ENCODE peak calls at places on chromosome 1, in nine cellular contexts. One of them, this sample, is unnamed.

GRCh38 chr1:21100496-21100895 is 76.2 kb downstream of the EIF4G3 start:
- DNase-seq in RWPE1: no peak
- DNase-seq in fibroblast of pulmonary artery: peak; percentile 84
- DNase-seq in kidney epithelial cell: no peak
- DNase-seq in left ventricle myocardium inferior: no peak
- DNase-seq in dorsolateral prefrontal cortex: no peak
- DNase-seq in mammary epithelial cell: no peak
- DNase-seq in choroid plexus epithelial cell: peak; percentile 63
- DNase-seq in upper lobe of right lung: no peak
- DNase-seq in this sample: no peak

GRCh38 chr1:6658359-6658758 is 33.7 kb downstream of the THAP3 start:
- DNase-seq in RWPE1: no peak
- DNase-seq in fibroblast of pulmonary artery: no peak
- DNase-seq in kidney epithelial cell: no peak
- DNase-seq in left ventricle myocardium inferior: no peak
- DNase-seq in dorsolateral prefrontal cortex: no peak
- DNase-seq in mammary epithelial cell: no peak
- DNase-seq in choroid plexus epithelial cell: no peak
- DNase-seq in upper lobe of right lung: no peak
- DNase-seq in this sample: no peak

GRCh38 chr1:143661418-143662120 is 310.2 kb downstream of the FAM72C start:
- DNase-seq in RWPE1: no peak
- DNase-seq in fibroblast of pulmonary artery: no peak
- DNase-seq in kidney epithelial cell: no peak
- DNase-seq in left ventricle myocardium inferior: no peak
- DNase-seq in dorsolateral prefrontal cortex: no peak
- DNase-seq in mammary epithelial cell: no peak
- DNase-seq in choroid plexus epithelial cell: no peak
- DNase-seq in upper lobe of right lung: no peak
- DNase-seq in this sample: no peak

GRCh38 chr1:6872573-6873261 is 87.5 kb downstream of the CAMTA1 start:
- DNase-seq in RWPE1: no peak
- DNase-seq in fibroblast of pulmonary artery: peak; percentile 13
- DNase-seq in kidney epithelial cell: no peak
- DNase-seq in left ventricle myocardium inferior: no peak
- DNase-seq in dorsolateral prefrontal cortex: no peak
- DNase-seq in mammary epithelial cell: no peak
- DNase-seq in choroid plexus epithelial cell: peak; percentile 62
- DNase-seq in upper lobe of right lung: no peak
- DNase-seq in this sample: no peak

GRCh38 chr1:203120325-203121138 is 7.0 kb upstream of the ADORA1 start:
- DNase-seq in RWPE1: no peak
- DNase-seq in fibroblast of pulmonary artery: no peak
- DNase-seq in kidney epithelial cell: no peak
- DNase-seq in left ventricle myocardium inferior: no peak
- DNase-seq in dorsolateral prefrontal cortex: peak; percentile 22
- DNase-seq in mammary epithelial cell: no peak
- DNase-seq in choroid plexus epithelial cell: no peak
- DNase-seq in upper lobe of right lung: no peak
- DNase-seq in this sample: no peak

GRCh38 chr1:245971711-245972085 is 535.4 kb downstream of the SMYD3 start:
- DNase-seq in RWPE1: no peak
- DNase-seq in fibroblast of pulmonary artery: no peak
- DNase-seq in kidney epithelial cell: no peak
- DNase-seq in left ventricle myocardium inferior: no peak
- DNase-seq in dorsolateral prefrontal cortex: no peak
- DNase-seq in mammary epithelial cell: peak; percentile 11
- DNase-seq in choroid plexus epithelial cell: no peak
- DNase-seq in upper lobe of right lung: no peak
- DNase-seq in this sample: no peak

GRCh38 chr1:164602480-164603093 is 43.6 kb downstream of the PBX1 start:
- DNase-seq in RWPE1: no peak
- DNase-seq in fibroblast of pulmonary artery: peak; percentile 44
- DNase-seq in kidney epithelial cell: no peak
- DNase-seq in left ventricle myocardium inferior: peak; percentile 64
- DNase-seq in dorsolateral prefrontal cortex: no peak
- DNase-seq in mammary epithelial cell: no peak
- DNase-seq in choroid plexus epithelial cell: peak; percentile 71
- DNase-seq in upper lobe of right lung: peak; percentile 74
- DNase-seq in this sample: no peak

GRCh38 chr1:234730542-234731370 is 120.8 kb upstream of the IRF2BP2 start:
- DNase-seq in RWPE1: no peak
- DNase-seq in fibroblast of pulmonary artery: no peak
- DNase-seq in kidney epithelial cell: no peak
- DNase-seq in left ventricle myocardium inferior: no peak
- DNase-seq in dorsolateral prefrontal cortex: no peak
- DNase-seq in mammary epithelial cell: no peak
- DNase-seq in choroid plexus epithelial cell: no peak
- DNase-seq in upper lobe of right lung: no peak
- DNase-seq in this sample: peak; percentile 56

GRCh38 chr1:94225845-94226244 is 11.5 kb downstream of the ARHGAP29 start:
- DNase-seq in RWPE1: no peak
- DNase-seq in fibroblast of pulmonary artery: no peak
- DNase-seq in kidney epithelial cell: no peak
- DNase-seq in left ventricle myocardium inferior: no peak
- DNase-seq in dorsolateral prefrontal cortex: no peak
- DNase-seq in mammary epithelial cell: no peak
- DNase-seq in choroid plexus epithelial cell: no peak
- DNase-seq in upper lobe of right lung: no peak
- DNase-seq in this sample: no peak

GRCh38 chr1:76156987-76157386 is 82.4 kb downstream of the ST6GALNAC3 start:
- DNase-seq in RWPE1: no peak
- DNase-seq in fibroblast of pulmonary artery: no peak
- DNase-seq in kidney epithelial cell: no peak
- DNase-seq in left ventricle myocardium inferior: no peak
- DNase-seq in dorsolateral prefrontal cortex: no peak
- DNase-seq in mammary epithelial cell: no peak
- DNase-seq in choroid plexus epithelial cell: no peak
- DNase-seq in upper lobe of right lung: no peak
- DNase-seq in this sample: no peak

DNA sequence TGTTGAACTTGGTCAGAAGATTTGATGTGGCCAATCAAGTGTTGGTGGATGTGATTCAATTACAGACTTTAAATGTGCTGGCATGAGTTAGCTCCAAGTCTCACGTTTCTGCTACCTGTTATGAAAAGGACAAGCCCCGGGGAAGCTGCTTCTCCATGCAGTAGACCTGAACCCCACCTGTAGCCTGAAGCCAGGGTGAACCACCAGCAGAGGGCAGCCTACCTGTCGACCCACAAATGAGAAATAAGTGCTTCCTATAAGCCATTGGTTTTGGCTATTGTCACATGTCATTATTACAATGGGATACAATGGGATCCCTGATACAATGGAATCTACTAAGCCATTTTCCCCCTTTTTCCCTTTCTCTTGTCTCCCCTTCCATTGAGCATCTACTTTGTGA is 230.2 kb downstream of the PRDM2 start:
- DNase-seq in RWPE1: no peak
- DNase-seq in fibroblast of pulmonary artery: peak; percentile 8
- DNase-seq in kidney epithelial cell: no peak
- DNase-seq in left ventricle myocardium inferior: no peak
- DNase-seq in dorsolateral prefrontal cortex: no peak
- DNase-seq in mammary epithelial cell: no peak
- DNase-seq in choroid plexus epithelial cell: peak; percentile 10
- DNase-seq in upper lobe of right lung: no peak
- DNase-seq in this sample: peak; percentile 41
- TF ChIP-seq CTCF in RWPE1: no peak
- TF ChIP-seq CTCF in fibroblast of pulmonary artery: peak; percentile 32
- TF ChIP-seq CTCF in kidney epithelial cell: peak; percentile 11
- TF ChIP-seq CTCF in left ventricle myocardium inferior: no peak
- TF ChIP-seq CTCF in dorsolateral prefrontal cortex: no peak
- TF ChIP-seq CTCF in mammary epithelial cell: peak; percentile 7
- TF ChIP-seq CTCF in choroid plexus epithelial cell: peak; percentile 35
- TF ChIP-seq CTCF in upper lobe of right lung: peak; percentile 23
- TF ChIP-seq CTCF in this sample: peak; percentile 52

GRCh38 chr1:160806109-160806665 is 10.2 kb downstream of the LY9 start:
- DNase-seq in RWPE1: no peak
- DNase-seq in fibroblast of pulmonary artery: no peak
- DNase-seq in kidney epithelial cell: no peak
- DNase-seq in left ventricle myocardium inferior: no peak
- DNase-seq in dorsolateral prefrontal cortex: no peak
- DNase-seq in mammary epithelial cell: no peak
- DNase-seq in choroid plexus epithelial cell: no peak
- DNase-seq in upper lobe of right lung: no peak
- DNase-seq in this sample: no peak
- TF ChIP-seq CTCF in RWPE1: no peak
- TF ChIP-seq CTCF in fibroblast of pulmonary artery: no peak
- TF ChIP-seq CTCF in kidney epithelial cell: no peak
- TF ChIP-seq CTCF in left ventricle myocardium inferior: no peak
- TF ChIP-seq CTCF in dorsolateral prefrontal cortex: no peak
- TF ChIP-seq CTCF in mammary epithelial cell: no peak
- TF ChIP-seq CTCF in choroid plexus epithelial cell: no peak
- TF ChIP-seq CTCF in upper lobe of right lung: no peak
- TF ChIP-seq CTCF in this sample: no peak

DNA sequence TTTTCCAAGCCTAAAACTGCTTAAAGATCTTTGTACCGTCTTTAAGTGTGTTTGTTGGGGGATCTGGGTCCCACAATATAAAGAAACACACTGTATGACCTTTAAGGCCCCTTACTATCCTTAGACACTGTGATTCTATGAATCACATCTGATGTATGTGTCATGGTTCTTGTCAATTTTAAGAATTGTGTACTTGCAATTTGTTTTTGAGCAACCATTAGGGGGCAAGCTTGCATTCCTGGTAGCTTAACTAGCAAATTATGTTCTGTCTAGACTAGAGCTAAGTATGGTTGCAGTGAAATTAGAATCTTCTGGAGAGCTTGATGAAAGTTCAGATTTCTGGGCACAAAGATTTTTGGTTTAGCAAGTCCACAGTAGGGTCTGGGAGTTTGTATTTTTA is 219.5 kb downstream of the TPR start:
- DNase-seq in RWPE1: peak; percentile 57
- DNase-seq in fibroblast of pulmonary artery: peak; percentile 77
- DNase-seq in kidney epithelial cell: peak; percentile 48
- DNase-seq in left ventricle myocardium inferior: no peak
- DNase-seq in dorsolateral prefrontal cortex: no peak
- DNase-seq in mammary epithelial cell: peak; percentile 71
- DNase-seq in choroid plexus epithelial cell: peak; percentile 85
- DNase-seq in upper lobe of right lung: no peak
- DNase-seq in this sample: peak; percentile 14
- TF ChIP-seq CTCF in RWPE1: peak; percentile 64
- TF ChIP-seq CTCF in fibroblast of pulmonary artery: peak; percentile 73
- TF ChIP-seq CTCF in kidney epithelial cell: peak; percentile 67
- TF ChIP-seq CTCF in left ventricle myocardium inferior: peak; percentile 55
- TF ChIP-seq CTCF in dorsolateral prefrontal cortex: peak; percentile 37
- TF ChIP-seq CTCF in mammary epithelial cell: peak; percentile 79
- TF ChIP-seq CTCF in choroid plexus epithelial cell: peak; percentile 74
- TF ChIP-seq CTCF in upper lobe of right lung: peak; percentile 46
- TF ChIP-seq CTCF in this sample: peak; percentile 41

DNA sequence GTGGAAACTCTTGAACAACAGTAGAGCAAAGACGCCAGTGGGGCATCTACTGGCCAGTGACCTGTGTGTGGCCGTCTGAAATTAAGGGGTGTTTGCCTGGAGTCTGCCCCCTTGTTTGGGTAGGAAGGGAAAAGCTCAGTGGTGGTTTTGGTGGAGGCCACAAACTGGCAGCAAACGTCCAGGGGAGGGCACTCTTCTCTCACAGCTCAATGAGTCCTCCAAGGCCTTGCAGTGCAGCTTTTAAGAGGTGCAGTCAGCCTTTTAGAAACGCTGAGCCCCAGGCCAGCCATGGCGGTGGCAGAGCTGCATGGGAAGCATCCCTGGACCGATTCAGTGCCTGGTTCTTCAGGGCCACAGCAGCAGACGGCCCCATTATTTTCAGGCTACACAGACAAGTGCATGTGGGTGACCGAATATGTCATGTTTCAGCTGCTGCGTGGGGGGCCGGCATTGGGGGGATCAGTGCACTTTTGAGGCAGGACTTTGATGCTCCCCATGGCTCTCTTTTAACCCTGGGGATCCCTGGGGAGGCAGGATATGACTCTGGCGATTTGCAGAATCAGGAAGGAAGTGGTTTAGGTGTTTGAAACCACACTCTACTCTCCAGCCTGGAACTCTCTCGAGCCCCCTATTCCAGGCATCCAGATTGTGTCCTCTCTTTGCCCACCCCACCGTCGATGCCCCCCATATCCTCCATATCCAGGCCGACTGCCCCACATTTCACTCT is 414.0 kb downstream of the PRDM2 start:
- DNase-seq in RWPE1: peak; percentile 46
- DNase-seq in fibroblast of pulmonary artery: peak; percentile 16
- DNase-seq in kidney epithelial cell: no peak
- DNase-seq in left ventricle myocardium inferior: peak; percentile 34
- DNase-seq in dorsolateral prefrontal cortex: peak; percentile 83
- DNase-seq in mammary epithelial cell: peak; percentile 52
- DNase-seq in choroid plexus epithelial cell: peak; percentile 51
- DNase-seq in upper lobe of right lung: peak; percentile 68
- DNase-seq in this sample: peak; percentile 29
- TF ChIP-seq CTCF in RWPE1: no peak
- TF ChIP-seq CTCF in fibroblast of pulmonary artery: peak; percentile 15
- TF ChIP-seq CTCF in kidney epithelial cell: peak; percentile 57
- TF ChIP-seq CTCF in left ventricle myocardium inferior: peak; percentile 70
- TF ChIP-seq CTCF in dorsolateral prefrontal cortex: peak; percentile 69
- TF ChIP-seq CTCF in mammary epithelial cell: peak; percentile 63
- TF ChIP-seq CTCF in choroid plexus epithelial cell: peak; percentile 66
- TF ChIP-seq CTCF in upper lobe of right lung: peak; percentile 63
- TF ChIP-seq CTCF in this sample: no peak

DNA sequence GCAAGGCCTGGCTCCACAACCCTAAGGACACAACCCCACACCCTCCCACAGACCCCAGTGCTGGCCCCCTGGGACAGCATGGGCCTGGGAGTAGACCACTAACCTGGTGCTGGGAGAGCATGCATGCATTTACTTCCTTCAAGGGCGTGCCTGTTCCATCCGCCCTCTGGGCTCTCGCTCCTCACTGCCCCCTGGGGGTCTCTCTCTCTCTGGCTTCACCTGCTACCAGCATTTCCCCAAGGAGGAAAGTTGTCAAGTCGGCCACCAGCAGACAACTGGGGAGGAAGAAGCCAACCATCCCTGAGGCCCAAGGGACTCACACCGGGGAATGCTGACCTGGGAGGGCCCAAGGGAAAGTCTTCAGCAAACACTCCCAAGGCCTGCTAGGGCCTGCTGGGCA is 6.5 kb downstream of the LRP8 start:
- DNase-seq in RWPE1: no peak
- DNase-seq in fibroblast of pulmonary artery: no peak
- DNase-seq in kidney epithelial cell: no peak
- DNase-seq in left ventricle myocardium inferior: no peak
- DNase-seq in dorsolateral prefrontal cortex: no peak
- DNase-seq in mammary epithelial cell: no peak
- DNase-seq in choroid plexus epithelial cell: no peak
- DNase-seq in upper lobe of right lung: peak; percentile 39
- DNase-seq in this sample: no peak
- TF ChIP-seq CTCF in RWPE1: no peak
- TF ChIP-seq CTCF in fibroblast of pulmonary artery: peak; percentile 15
- TF ChIP-seq CTCF in kidney epithelial cell: peak; percentile 39
- TF ChIP-seq CTCF in left ventricle myocardium inferior: no peak
- TF ChIP-seq CTCF in dorsolateral prefrontal cortex: no peak
- TF ChIP-seq CTCF in mammary epithelial cell: no peak
- TF ChIP-seq CTCF in choroid plexus epithelial cell: peak; percentile 40
- TF ChIP-seq CTCF in upper lobe of right lung: no peak
- TF ChIP-seq CTCF in this sample: no peak

GRCh38 chr1:16196874-16197273 is 15.6 kb downstream of the ARHGEF19 start:
- DNase-seq in RWPE1: no peak
- DNase-seq in fibroblast of pulmonary artery: no peak
- DNase-seq in kidney epithelial cell: no peak
- DNase-seq in left ventricle myocardium inferior: no peak
- DNase-seq in dorsolateral prefrontal cortex: no peak
- DNase-seq in mammary epithelial cell: no peak
- DNase-seq in choroid plexus epithelial cell: no peak
- DNase-seq in upper lobe of right lung: no peak
- DNase-seq in this sample: no peak
- TF ChIP-seq CTCF in RWPE1: no peak
- TF ChIP-seq CTCF in fibroblast of pulmonary artery: no peak
- TF ChIP-seq CTCF in kidney epithelial cell: no peak
- TF ChIP-seq CTCF in left ventricle myocardium inferior: no peak
- TF ChIP-seq CTCF in dorsolateral prefrontal cortex: no peak
- TF ChIP-seq CTCF in mammary epithelial cell: no peak
- TF ChIP-seq CTCF in choroid plexus epithelial cell: no peak
- TF ChIP-seq CTCF in upper lobe of right lung: no peak
- TF ChIP-seq CTCF in this sample: no peak